ENCODE peak calls at places on chromosomes 3 and 15, in nine cellular contexts. V is endodermal cell; K is activated CD4-positive, alpha-beta T cell treated with anti-CD3 and anti-CD28 coated beads, Interleukin-2, amount 50 U/mL, for 24 hours; A is T-cell; W is stimulated activated CD8-positive, alpha-beta memory T cell treated with anti-CD3 and anti-CD28 coated beads, Interleukin-4, amount 100 ng/mL, for 4 hours; N is cardiac fibroblast; J is pancreas; U is right lobe of liver; E is NCI-H2029 treated with DMSO at 0.1 percent for 48 hours. L is an unnamed sample.

GRCh38 chr3:142910280-142910679 is 21.4 kb upstream of the PCOLCE2 start:
- DNase-seq in V (no peak), K (no peak), A (no peak), W (no peak), N (peak), J (no peak), U (no peak), E (no peak), L (no peak)

GRCh38 chr15:28913171-28913765 is 27.5 kb downstream of the APBA2 start:
- DNase-seq in V (peak), K (no peak), A (no peak), W (no peak), N (no peak), J (no peak), U (peak), E (no peak), L (no peak)

GRCh38 chr15:90184786-90185704 is 16.1 kb upstream of the SEMA4B start:
- DNase-seq in V (peak), K (no peak), A (peak), W (no peak), N (peak), J (peak), U (peak), E (no peak), L (peak)

GRCh38 chr3:129052675-129053074 is 7.9 kb upstream of the GP9 start:
- DNase-seq in V (peak), K (no peak), A (no peak), W (no peak), N (no peak), J (peak), U (peak), E (peak), L (no peak)

GRCh38 chr15:65087411-65087810 is 10.9 kb downstream of the KBTBD13 start:
- DNase-seq in V (no peak), K (no peak), A (no peak), W (no peak), N (no peak), J (no peak), U (peak), E (no peak), L (no peak)

GRCh38 chr3:42961633-42962032 is 17.5 kb upstream of the GASK1A start:
- DNase-seq in V (peak), K (no peak), A (no peak), W (no peak), N (peak), J (no peak), U (no peak), E (peak), L (no peak)

GRCh38 chr3:46869440-46869839 is 6.2 kb upstream of the MYL3 start:
- DNase-seq in V (no peak), K (no peak), A (no peak), W (no peak), N (no peak), J (no peak), U (no peak), E (no peak), L (no peak)

GRCh38 chr3:189687475-189687874 is 56.3 kb downstream of the TP63 start:
- DNase-seq in V (no peak), K (no peak), A (no peak), W (no peak), N (no peak), J (no peak), U (no peak), E (no peak), L (no peak)

GRCh38 chr3:52391096-52391495 is 53.8 kb downstream of the SEMA3G start:
- DNase-seq in V (no peak), K (no peak), A (no peak), W (no peak), N (no peak), J (no peak), U (no peak), E (no peak), L (no peak)

GRCh38 chr3:10956991-10957390 is 35.6 kb upstream of the SLC6A1 start:
- DNase-seq in V (no peak), K (no peak), A (no peak), W (no peak), N (no peak), J (no peak), U (no peak), E (no peak), L (no peak)